ENCODE peak calls at places on chromosome 10, in five cellular contexts. X is A549; Z is HCT116; O is mammary epithelial cell; P is CD4-positive, alpha-beta T cell. S is an unnamed sample.

GRCh38 chr10:32266979-32267378 is 80.0 kb downstream of the EPC1 start:
- DNase-seq in X (no peak), P (no peak), O (no peak), Z (no peak), S (no peak)

GRCh38 chr10:35202050-35202449 is 75.4 kb downstream of the CREM start:
- DNase-seq in X (no peak), Z (no peak), O (no peak), P (no peak), S (no peak)

GRCh38 chr10:4883079-4883739 is 57.2 kb downstream of the AKR1E2 start:
- DNase-seq in O (peak), X (peak), P (no peak), Z (no peak), S (peak)

GRCh38 chr10:2933924-2934323 is 133.4 kb upstream of the PFKP start:
- DNase-seq in P (no peak), Z (no peak), O (no peak), X (no peak), S (no peak)

GRCh38 chr10:71961831-71962230 is 2.4 kb upstream of the CHST3 start:
- DNase-seq in Z (no peak), O (no peak), P (no peak), X (no peak), S (no peak)

GRCh38 chr10:88879754-88880286 is at the start of gene STAMBPL1:
- DNase-seq in P (peak), Z (no peak), X (no peak), O (no peak), S (no peak)

GRCh38 chr10:118259288-118259906 is 82.7 kb downstream of the FAM204A start:
- DNase-seq in P (no peak), O (peak), X (peak), Z (peak), S (no peak)

GRCh38 chr10:112653851-112654250 is 206.8 kb downstream of the VTI1A start:
- DNase-seq in P (no peak), O (no peak), X (no peak), Z (no peak), S (no peak)

GRCh38 chr10:122229678-122230077 is 41.4 kb upstream of the BTBD16 start:
- DNase-seq in X (no peak), P (no peak), O (no peak), Z (no peak), S (no peak)

GRCh38 chr10:103712898-103713498 is 142.4 kb downstream of the SH3PXD2A start:
- DNase-seq in X (peak), Z (peak), P (peak), O (peak), S (no peak)

GRCh38 chr10:84510121-84510520 is 181.7 kb downstream of the CCSER2 start:
- DNase-seq in P (no peak), O (peak), X (no peak), Z (no peak), S (no peak)

GRCh38 chr10:85032981-85033380 is 704.6 kb downstream of the CCSER2 start:
- DNase-seq in Z (no peak), P (no peak), X (no peak), O (no peak), S (no peak)

GRCh38 chr10:130357951-130358350 is 221.8 kb downstream of the GLRX3 start:
- DNase-seq in O (no peak), P (no peak), X (no peak), Z (no peak), S (no peak)

GRCh38 chr10:98560585-98560984 is 113.8 kb upstream of the HPS1 start:
- DNase-seq in X (no peak), O (no peak), Z (no peak), P (no peak), S (no peak)

GRCh38 chr10:6195891-6196290 is 6.8 kb upstream of the PFKFB3 start:
- DNase-seq in O (no peak), Z (no peak), X (no peak), P (no peak), S (no peak)

GRCh38 chr10:77386833-77387232 is 250.8 kb downstream of the KCNMA1 start:
- DNase-seq in O (no peak), Z (no peak), X (no peak), P (no peak), S (no peak)

GRCh38 chr10:112389147-112389822 is 15.4 kb downstream of the ACSL5 start:
- DNase-seq in X (peak), P (no peak), O (peak), Z (peak), S (peak)

GRCh38 chr10:128526793-128527375 is 400.7 kb upstream of the MKI67 start:
- DNase-seq in O (no peak), Z (no peak), X (no peak), P (no peak), S (no peak)

GRCh38 chr10:103649654-103650423 is 156.3 kb downstream of the NEURL1 start:
- DNase-seq in O (no peak), X (no peak), P (no peak), Z (no peak), S (no peak)

GRCh38 chr10:131179386-131179785 is 132.1 kb downstream of the TCERG1L start:
- DNase-seq in O (no peak), P (no peak), X (no peak), Z (no peak), S (no peak)

GRCh38 chr10:60521974-60522405 is 132.3 kb upstream of the ANK3 start:
- DNase-seq in O (peak), X (no peak), Z (no peak), P (no peak), S (no peak)

GRCh38 chr10:97134983-97135382 is 50.8 kb downstream of the SLIT1 start:
- DNase-seq in X (no peak), O (no peak), Z (no peak), P (no peak), S (no peak)

GRCh38 chr10:89367529-89367928 is 10.3 kb upstream of the IFIT1B start:
- DNase-seq in O (no peak), P (no peak), Z (no peak), X (no peak), S (no peak)

GRCh38 chr10:2791774-2792443 is 275.4 kb upstream of the PFKP start:
- DNase-seq in Z (no peak), P (no peak), O (no peak), X (no peak), S (no peak)

GRCh38 chr10:77318739-77319138 is 318.9 kb downstream of the KCNMA1 start:
- DNase-seq in P (no peak), X (no peak), O (no peak), Z (no peak), S (no peak)

GRCh38 chr10:26780793-26781601 is 79.8 kb downstream of the ABI1 start:
- DNase-seq in Z (peak), X (peak), O (peak), P (no peak), S (peak)
- H3K27ac ChIP-seq in Z (peak), X (peak), O (peak), P (no peak), S (peak)

DNA sequence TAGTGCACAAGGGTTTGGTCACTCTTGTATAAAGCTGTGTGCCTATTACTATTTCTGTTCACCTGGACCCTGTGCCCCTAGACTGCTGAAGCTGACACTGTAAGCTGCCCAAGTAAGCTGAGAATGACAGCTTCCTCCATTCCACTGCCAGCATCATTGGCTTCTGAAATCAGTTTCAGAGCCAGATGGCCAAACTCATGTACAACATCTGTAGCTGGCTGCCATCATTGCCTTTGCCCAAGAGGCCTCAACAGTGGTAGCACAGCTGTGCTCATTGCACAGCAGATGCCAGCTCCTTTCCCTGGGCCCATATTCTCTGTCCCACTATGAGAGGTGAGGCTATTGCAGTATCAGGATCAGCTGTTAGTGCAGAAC is 165.7 kb downstream of the CPEB3 start:
- DNase-seq in P (no peak), O (no peak), Z (no peak), X (no peak), S (no peak)
- H3K27ac ChIP-seq in P (no peak), O (no peak), Z (no peak), X (peak), S (peak)

GRCh38 chr10:53115660-53116059 is 343.1 kb upstream of the MBL2 start:
- DNase-seq in Z (no peak), X (no peak), P (no peak), O (no peak), S (no peak)
- H3K27ac ChIP-seq in Z (no peak), X (no peak), P (no peak), O (no peak), S (no peak)

GRCh38 chr10:7787150-7787856 is 490 bp downstream of the KIN start:
- DNase-seq in P (no peak), O (peak), Z (no peak), X (no peak), S (no peak)

GRCh38 chr10:7788640-7789335 is 811 bp downstream of the ATP5F1C start:
- DNase-seq in O (peak), Z (no peak), X (no peak), P (no peak), S (no peak)

GRCh38 chr10:7789390-7789789 is 1.4 kb downstream of the ATP5F1C start:
- DNase-seq in P (no peak), X (no peak), O (peak), Z (no peak), S (no peak)

GRCh38 chr10:7792541-7792940 is 4.6 kb downstream of the ATP5F1C start:
- DNase-seq in Z (no peak), P (no peak), O (peak), X (no peak), S (no peak)

DNA sequence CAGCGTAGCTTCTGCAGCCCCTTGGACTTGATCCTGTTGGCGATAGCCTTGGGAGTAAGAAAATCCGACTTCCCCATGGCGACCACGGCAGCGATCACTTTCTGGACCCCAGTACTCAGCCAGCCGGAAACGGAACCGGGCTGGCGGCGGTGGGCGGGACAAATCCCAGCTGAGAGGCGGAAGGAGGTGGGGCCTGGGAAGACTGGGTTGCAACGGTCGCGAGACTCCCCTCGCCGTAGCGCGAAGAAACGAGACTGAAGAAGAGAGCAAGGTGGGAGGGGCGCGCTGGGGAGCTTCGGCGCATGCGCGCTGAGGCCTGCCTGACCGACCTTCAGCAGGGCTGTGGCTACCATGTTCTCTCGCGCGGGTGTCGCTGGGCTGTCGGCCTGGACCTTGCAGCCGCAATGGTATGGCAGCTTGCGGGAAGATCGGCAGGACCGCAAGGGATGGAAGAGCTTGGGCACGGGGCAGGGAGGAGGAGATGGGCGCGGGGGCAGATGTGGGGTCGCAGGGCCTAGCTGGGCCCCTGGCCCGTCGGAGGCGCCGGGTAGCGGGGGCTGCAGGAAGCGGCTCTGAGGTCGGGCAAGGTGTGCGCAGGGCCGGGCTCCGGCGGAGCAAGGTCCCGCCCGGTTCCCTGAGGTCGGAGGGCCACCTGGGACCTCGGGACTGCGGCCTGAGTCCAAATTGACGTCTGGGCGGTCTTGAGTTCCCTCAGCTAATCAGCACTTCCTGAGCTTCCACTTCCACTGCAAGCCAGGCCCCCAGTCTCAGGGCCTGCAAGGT is at the start of the genes ATP5F1C and KIN:
- DNase-seq in P (peak), X (peak), O (peak), Z (peak), S (peak)
- H3K27ac ChIP-seq in P (peak), X (peak), O (peak), Z (peak), S (peak)

GRCh38 chr10:29850371-29850770 is 209.0 kb downstream of the JCAD start:
- DNase-seq in X (no peak), P (no peak), O (no peak), Z (no peak), S (no peak)
- H3K27ac ChIP-seq in X (no peak), P (no peak), O (no peak), Z (no peak), S (no peak)

GRCh38 chr10:13822475-13822874 is 235.7 kb downstream of the PRPF18 start:
- DNase-seq in Z (no peak), O (no peak), P (no peak), X (no peak), S (no peak)
- H3K27ac ChIP-seq in Z (no peak), O (no peak), P (no peak), X (no peak), S (no peak)

GRCh38 chr10:69470463-69471163 is 19.3 kb downstream of the TSPAN15 start:
- DNase-seq in O (no peak), X (no peak), Z (no peak), P (no peak), S (no peak)

GRCh38 chr10:69468771-69469129 is 17.5 kb downstream of the TSPAN15 start:
- DNase-seq in Z (no peak), P (no peak), O (no peak), X (no peak), S (no peak)

GRCh38 chr10:69466158-69466490 is 14.9 kb downstream of the TSPAN15 start:
- DNase-seq in Z (no peak), O (no peak), X (no peak), P (no peak), S (no peak)

GRCh38 chr10:69466689-69467088 is 15.4 kb downstream of the TSPAN15 start:
- DNase-seq in X (no peak), O (no peak), Z (no peak), P (no peak), S (no peak)

DNA sequence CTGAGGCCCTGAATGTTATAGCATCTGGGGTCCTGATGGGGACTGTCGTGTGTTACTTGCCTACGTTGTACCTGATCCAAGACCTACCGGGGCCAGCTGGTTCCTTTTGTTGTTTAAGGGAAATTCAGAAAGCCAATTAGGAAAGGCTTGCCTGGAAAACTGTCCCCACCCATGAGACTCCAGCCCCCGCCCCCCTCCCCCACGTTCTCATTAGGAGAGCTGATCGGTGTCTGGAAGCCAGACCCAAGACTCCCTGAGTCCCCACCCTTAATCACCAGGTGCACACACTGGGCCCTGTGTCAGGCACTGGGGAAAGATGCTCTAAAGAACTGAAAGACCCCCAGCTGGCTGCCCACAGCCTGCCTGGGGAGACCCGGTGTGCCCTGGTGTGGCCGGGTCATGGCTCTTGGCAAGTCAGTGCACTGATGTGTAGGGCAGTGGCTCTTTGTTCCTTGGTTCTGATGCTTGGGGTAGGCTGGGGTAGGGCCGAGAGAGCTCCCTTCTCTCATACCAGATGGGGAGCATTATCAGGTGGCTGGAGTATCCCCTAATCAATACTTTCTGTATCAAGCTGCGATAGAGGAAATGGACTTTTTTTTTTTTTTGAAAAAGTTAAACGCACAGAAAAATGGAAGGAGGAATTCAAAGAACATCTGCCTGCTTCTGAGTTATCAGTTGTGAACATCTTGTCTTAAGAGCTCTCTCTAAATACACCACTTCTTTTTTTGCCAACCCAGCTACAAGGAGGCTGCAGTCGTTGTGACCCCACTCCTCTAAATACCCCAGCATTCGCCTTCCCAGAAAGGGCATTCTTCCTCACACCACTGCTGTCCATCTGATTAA is 16.9 kb downstream of the TSPAN15 start:
- DNase-seq in X (no peak), P (no peak), Z (no peak), O (no peak), S (no peak)
- H3K27ac ChIP-seq in X (peak), P (no peak), Z (no peak), O (no peak), S (no peak)